ENCODE peak calls at places on chromosomes 13 and 19, in six cellular contexts. G is adrenal gland, O is pancreas, S is K562, V is OCI-LY7, N is mucosa of descending colon. X is an unnamed sample. For H3K9me3 and H3K36me3, the result is how much of the 10 kb centered on the place peaks cover.

GRCh38 chr13:38386421-38386820 is 36.8 kb downstream of the UFM1 start:
- DNase-seq in G (no peak), O (no peak), S (no peak), V (no peak), N (no peak), X (no peak)

GRCh38 chr13:30158774-30159445 is 148.4 kb downstream of the KATNAL1 start:
- DNase-seq in G (no peak), O (no peak), S (no peak), V (no peak), N (no peak), X (no peak)

GRCh38 chr19:588758-589692 is 656 bp upstream of the HCN2 start:
- DNase-seq in G (no peak), O (no peak), S (no peak), V (peak), N (no peak), X (no peak)

GRCh38 chr19:7679017-7679720 is 1.5 kb upstream of the TRAPPC5 start:
- DNase-seq in G (no peak), O (no peak), S (no peak), V (peak), N (peak), X (no peak)

GRCh38 chr19:47272448-47273312 is 2.0 kb upstream of the INAFM1 start:
- DNase-seq in G (peak), O (no peak), S (peak), V (no peak), N (peak), X (peak)

GRCh38 chr13:112545866-112546265 is 42.1 kb downstream of the TUBGCP3 start:
- DNase-seq in G (no peak), O (no peak), S (no peak), V (no peak), N (no peak), X (no peak)

GRCh38 chr13:101492251-101492910 is 39.9 kb downstream of the ITGBL1 start:
- DNase-seq in G (no peak), O (no peak), S (no peak), V (no peak), N (no peak), X (no peak)

GRCh38 chr13:110551284-110551683 is 10.2 kb downstream of the RAB20 start:
- DNase-seq in G (no peak), O (no peak), S (no peak), V (no peak), N (no peak), X (no peak)

GRCh38 chr19:16449330-16449961 is 22.3 kb downstream of the EPS15L1 start:
- DNase-seq in G (no peak), O (no peak), S (no peak), V (peak), N (no peak), X (no peak)

GRCh38 chr13:28718186-28718537 is 608 bp downstream of the SLC46A3 start:
- DNase-seq in G (no peak), O (no peak), S (no peak), V (peak), N (no peak), X (no peak)

GRCh38 chr13:24063281-24063851 is 97.2 kb upstream of the SPATA13 start:
- DNase-seq in G (no peak), O (no peak), S (no peak), V (no peak), N (no peak), X (no peak)

GRCh38 chr19:18386543-18387251 is 739 bp downstream of the GDF15 start:
- DNase-seq in G (no peak), O (no peak), S (no peak), V (no peak), N (peak), X (no peak)

GRCh38 chr19:7188682-7189629 is 105.3 kb downstream of the INSR start:
- DNase-seq in G (no peak), O (no peak), S (no peak), V (no peak), N (no peak), X (no peak)

GRCh38 chr13:20410726-20411125 is 114.9 kb downstream of the CRYL1 start:
- DNase-seq in G (no peak), O (no peak), S (no peak), V (no peak), N (no peak), X (no peak)

GRCh38 chr13:99646866-99647592 is 145.8 kb downstream of the TM9SF2 start:
- DNase-seq in G (no peak), O (no peak), S (no peak), V (no peak), N (no peak), X (no peak)

GRCh38 chr19:15417699-15418098 is 1.1 kb downstream of the AKAP8L start:
- DNase-seq in G (no peak), O (no peak), S (no peak), V (peak), N (no peak), X (no peak)

GRCh38 chr19:18644144-18645034 is 7.6 kb downstream of the KLHL26 start:
- DNase-seq in G (no peak), O (no peak), S (no peak), V (peak), N (peak), X (no peak)

GRCh38 chr13:43126420-43126819 is 103.0 kb downstream of the DNAJC15 start:
- DNase-seq in G (no peak), O (no peak), S (no peak), V (no peak), N (no peak), X (no peak)

GRCh38 chr19:34881982-34882381 is 44.7 kb upstream of the ZNF30 start:
- DNase-seq in G (no peak), O (no peak), S (no peak), V (no peak), N (no peak), X (no peak)

GRCh38 chr13:77339408-77339807 is 12.5 kb upstream of the MYCBP2 start:
- DNase-seq in G (no peak), O (no peak), S (no peak), V (peak), N (no peak), X (no peak)

DNA sequence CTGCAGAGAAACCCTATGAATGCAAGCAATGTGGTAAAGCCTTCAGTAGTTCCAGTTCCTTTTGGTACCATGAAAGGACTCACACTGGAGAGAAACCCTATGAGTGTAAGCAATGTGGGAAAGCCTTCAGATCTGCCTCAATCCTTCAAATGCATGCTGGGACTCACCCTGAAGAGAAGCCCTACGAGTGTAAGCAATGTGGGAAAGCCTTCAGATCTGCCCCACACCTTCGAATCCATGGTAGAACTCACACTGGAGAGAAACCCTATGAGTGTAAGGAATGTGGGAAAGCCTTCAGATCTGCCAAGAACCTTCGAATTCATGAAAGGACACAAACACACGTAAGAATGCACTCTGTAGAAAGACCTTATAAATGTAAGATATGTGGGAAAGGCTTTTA is 14.7 kb downstream of the ZNF763 start:
- DNase-seq in G (no peak), O (no peak), S (no peak), V (no peak), N (no peak), X (no peak)
- H3K9me3 ChIP-seq in G (under half), O (under half), S (under half), V (half or more), N (half or more), X (half or more)

GRCh38 chr13:113632706-113633484 is 25.1 kb downstream of the ATP4B start:
- DNase-seq in G (no peak), O (no peak), S (no peak), V (no peak), N (no peak), X (no peak)
- H3K36me3 ChIP-seq in G (half or more), O (under half), S (half or more), V (half or more), N (under half), X (half or more)

GRCh38 chr13:72435251-72435650 is 292.2 kb downstream of the MZT1 start:
- DNase-seq in G (no peak), O (no peak), S (no peak), V (no peak), N (no peak), X (no peak)
- H3K9me3 ChIP-seq in G (under half), O (under half), S (under half), V (under half), N (under half), X (under half)

DNA sequence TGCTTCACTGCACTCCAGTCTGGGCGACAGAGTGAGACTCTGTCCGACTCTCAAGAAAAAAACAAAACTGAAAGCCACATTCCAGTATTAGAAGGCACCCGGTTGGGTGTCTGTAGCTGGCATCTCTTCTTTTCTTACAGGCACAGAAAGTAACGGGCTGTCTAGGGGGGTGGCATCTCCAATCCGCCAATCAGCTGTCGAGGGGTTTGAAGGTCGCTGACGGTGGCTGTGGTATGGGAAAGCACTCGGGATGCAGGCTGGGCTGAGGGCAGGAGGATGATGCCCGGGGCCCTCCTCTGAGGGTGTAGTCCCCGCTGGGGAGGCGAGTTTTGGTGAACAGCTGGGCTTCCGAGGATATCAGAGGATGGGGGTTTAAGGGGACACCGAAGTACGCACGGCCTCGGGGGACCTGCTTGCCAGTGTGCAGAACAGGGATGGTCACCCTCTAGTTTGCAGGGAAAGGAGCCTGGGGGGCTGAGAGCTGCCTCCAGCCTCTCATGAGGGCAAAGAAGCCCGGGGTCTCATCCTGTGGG is 27.0 kb upstream of the ZBTB7A start:
- DNase-seq in G (no peak), O (no peak), S (no peak), V (no peak), N (no peak), X (no peak)
- H3K36me3 ChIP-seq in G (under half), O (under half), S (half or more), V (under half), N (under half), X (under half)